ENCODE peak calls at places on chromosomes 12 and 14, in ten cellular contexts. H is Calu3; U is stomach; L is ovary; D is HCT116; P is CD8-positive, alpha-beta T cell; V is GM23338; K is psoas muscle; O is cardiac fibroblast; B is HFFc6. Y is an unnamed sample.

GRCh38 chr14:93926209-93926872 is 803 bp upstream of the FAM181A start:
- DNase-seq in H (no peak), U (no peak), L (no peak), D (no peak), P (no peak), V (no peak), K (peak; percentile 69), O (no peak), B (no peak), Y (no peak)

GRCh38 chr12:26187429-26187828 is 7.9 kb upstream of the SSPN start:
- DNase-seq in H (peak; percentile 15), U (no peak), L (no peak), D (no peak), P (no peak), V (peak; percentile 65), K (no peak), O (no peak), B (no peak), Y (no peak)

GRCh38 chr12:2836004-2836403 is 1.2 kb upstream of the NRIP2 start:
- DNase-seq in H (no peak), U (no peak), L (no peak), D (no peak), P (no peak), V (no peak), K (no peak), O (no peak), B (no peak), Y (no peak)

GRCh38 chr14:61704554-61704953 is 9.2 kb downstream of the HIF1A start:
- DNase-seq in H (no peak), U (no peak), L (no peak), D (no peak), P (no peak), V (no peak), K (no peak), O (peak; percentile 54), B (no peak), Y (no peak)

GRCh38 chr12:82835217-82835616 is 148.5 kb downstream of the TMTC2 start:
- DNase-seq in H (no peak), U (no peak), L (no peak), D (peak; percentile 26), P (no peak), V (no peak), K (no peak), O (peak; percentile 54), B (peak; percentile 33), Y (no peak)

GRCh38 chr12:109718390-109718789 is 4.8 kb downstream of the FAM222A start:
- DNase-seq in H (no peak), U (no peak), L (no peak), D (no peak), P (no peak), V (peak; percentile 90), K (no peak), O (no peak), B (no peak), Y (no peak)

GRCh38 chr12:87300-87699 is 20.7 kb downstream of the IQSEC3 start:
- DNase-seq in H (no peak), U (no peak), L (no peak), D (no peak), P (no peak), V (no peak), K (no peak), O (peak; percentile 8), B (no peak), Y (no peak)

GRCh38 chr12:9109737-9110491 is 5.8 kb downstream of the A2M start:
- DNase-seq in H (no peak), U (no peak), L (no peak), D (no peak), P (no peak), V (no peak), K (no peak), O (no peak), B (no peak), Y (no peak)

GRCh38 chr14:103718572-103718971 is 3.0 kb downstream of the ZFYVE21 start:
- DNase-seq in H (no peak), U (no peak), L (no peak), D (no peak), P (no peak), V (no peak), K (no peak), O (peak; percentile 63), B (no peak), Y (no peak)

GRCh38 chr14:103719766-103720165 is 4.2 kb downstream of the ZFYVE21 start:
- DNase-seq in H (no peak), U (no peak), L (no peak), D (no peak), P (no peak), V (no peak), K (no peak), O (no peak), B (no peak), Y (no peak)

GRCh38 chr14:103724116-103724515 is 8.5 kb downstream of the ZFYVE21 start:
- DNase-seq in H (no peak), U (peak; percentile 79), L (peak; percentile 87), D (no peak), P (no peak), V (no peak), K (peak; percentile 77), O (peak; percentile 84), B (no peak), Y (no peak)

GRCh38 chr14:103723176-103724081 is 7.8 kb downstream of the ZFYVE21 start:
- DNase-seq in H (no peak), U (no peak), L (no peak), D (no peak), P (no peak), V (no peak), K (no peak), O (peak; percentile 21), B (no peak), Y (no peak)

DNA sequence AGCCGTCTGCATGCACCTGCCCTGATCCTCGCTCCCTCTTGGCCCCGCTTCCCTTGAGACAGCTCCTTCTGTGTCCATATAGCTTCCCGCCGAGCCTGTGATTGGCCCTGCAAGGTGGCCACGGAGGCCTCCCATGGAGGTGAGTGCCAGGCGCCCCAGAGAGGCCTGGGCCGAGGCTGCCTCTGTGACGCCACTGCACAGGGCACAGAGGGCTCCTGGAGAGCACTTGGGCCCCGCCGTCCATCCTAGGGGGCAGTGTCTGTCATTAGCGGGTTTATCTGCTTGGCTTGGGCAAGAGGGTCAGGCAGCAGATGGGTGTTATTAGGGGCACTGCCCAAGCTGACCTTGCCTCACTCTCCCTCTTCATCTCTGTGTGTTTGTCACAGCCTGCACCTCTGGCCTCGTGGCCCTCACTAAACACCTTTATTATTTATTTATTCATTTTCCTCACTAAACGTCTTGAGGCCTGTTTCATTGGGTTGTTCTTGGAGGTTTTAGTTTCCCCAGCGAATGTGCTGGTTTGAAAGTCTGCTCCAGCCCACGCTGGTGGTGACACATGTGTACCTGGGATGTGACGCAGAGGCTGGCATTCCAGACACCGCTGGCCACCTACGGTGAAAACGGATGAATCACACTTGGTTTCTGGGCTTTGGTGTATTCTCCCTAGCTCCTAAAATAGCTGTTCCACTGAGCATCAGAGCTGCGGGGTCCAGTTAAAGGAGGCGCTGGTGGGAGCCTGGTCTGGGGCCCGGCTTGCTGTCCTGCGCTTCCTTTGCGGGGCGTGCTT is 5.9 kb downstream of the ZFYVE21 start:
- DNase-seq in H (peak; percentile 17), U (no peak), L (no peak), D (peak; percentile 86), P (no peak), V (no peak), K (no peak), O (no peak), B (no peak), Y (no peak)
- TF ChIP-seq CTCF in H (no peak), U (no peak), L (no peak), D (no peak), P (no peak), V (peak; percentile 23), K (no peak), O (no peak), B (peak; percentile 31), Y (no peak)

GRCh38 chr12:52760623-52761022 is 16.5 kb downstream of the KRT76 start:
- DNase-seq in H (no peak), U (no peak), L (no peak), D (no peak), P (no peak), V (no peak), K (no peak), O (no peak), B (no peak), Y (no peak)

GRCh38 chr12:52759218-52759617 is 17.9 kb downstream of the KRT76 start:
- DNase-seq in H (no peak), U (no peak), L (no peak), D (no peak), P (no peak), V (no peak), K (no peak), O (no peak), B (no peak), Y (no peak)

GRCh38 chr12:52757449-52758176 is 19.5 kb downstream of the KRT76 start:
- DNase-seq in H (no peak), U (no peak), L (no peak), D (no peak), P (no peak), V (no peak), K (no peak), O (no peak), B (no peak), Y (no peak)

GRCh38 chr12:52761802-52762201 is 15.3 kb downstream of the KRT76 start:
- DNase-seq in H (no peak), U (no peak), L (no peak), D (no peak), P (no peak), V (no peak), K (no peak), O (no peak), B (no peak), Y (no peak)

GRCh38 chr12:52759695-52760094 is 17.4 kb downstream of the KRT76 start:
- DNase-seq in H (no peak), U (no peak), L (no peak), D (no peak), P (no peak), V (peak; percentile 16), K (no peak), O (no peak), B (no peak), Y (no peak)
- TF ChIP-seq CTCF in H (no peak), U (no peak), L (no peak), D (no peak), P (no peak), V (peak; percentile 51), K (no peak), O (no peak), B (no peak), Y (no peak)

GRCh38 chr12:131702573-131702877 is 8.4 kb upstream of the SFSWAP start:
- DNase-seq in H (no peak), U (no peak), L (no peak), D (no peak), P (no peak), V (no peak), K (no peak), O (no peak), B (no peak), Y (no peak)

GRCh38 chr12:131699434-131699833 is 11.5 kb upstream of the SFSWAP start:
- DNase-seq in H (no peak), U (no peak), L (no peak), D (no peak), P (no peak), V (no peak), K (no peak), O (no peak), B (no peak), Y (no peak)

GRCh38 chr12:131700271-131700670 is 10.6 kb upstream of the SFSWAP start:
- DNase-seq in H (no peak), U (no peak), L (no peak), D (no peak), P (no peak), V (no peak), K (no peak), O (no peak), B (no peak), Y (no peak)

GRCh38 chr12:131703161-131703560 is 7.7 kb upstream of the SFSWAP start:
- DNase-seq in H (no peak), U (no peak), L (no peak), D (no peak), P (no peak), V (no peak), K (no peak), O (no peak), B (no peak), Y (no peak)

GRCh38 chr12:131701705-131702572 is 9.0 kb upstream of the SFSWAP start:
- DNase-seq in H (no peak), U (no peak), L (no peak), D (no peak), P (no peak), V (peak; percentile 19), K (no peak), O (no peak), B (no peak), Y (no peak)
- TF ChIP-seq CTCF in H (no peak), U (no peak), L (no peak), D (no peak), P (no peak), V (peak; percentile 52), K (no peak), O (no peak), B (no peak), Y (no peak)

GRCh38 chr14:45650754-45651153 is 397.8 kb upstream of the MIS18BP1 start:
- DNase-seq in H (no peak), U (no peak), L (no peak), D (no peak), P (no peak), V (peak; percentile 11), K (no peak), O (no peak), B (no peak), Y (no peak)
- TF ChIP-seq CTCF in H (no peak), U (no peak), L (no peak), D (no peak), P (no peak), V (no peak), K (no peak), O (peak; percentile 3), B (peak; percentile 43), Y (no peak)

Y was measured in endothelial cell.